ENCODE peak calls at places on chromosomes 5 and 9, in ten cellular contexts. Q, C, Y, D, P, I, E, A, O and M are unnamed samples.

GRCh38 chr9:34884732-34885131 is 73.4 kb upstream of the PHF24 start:
- DNase-seq in Q (no peak), C (no peak), Y (peak; percentile 52), D (no peak), P (no peak), I (peak; percentile 37), E (no peak), A (no peak), O (no peak), M (peak; percentile 7)

GRCh38 chr9:127330501-127330900 is 65.9 kb downstream of the GARNL3 start:
- DNase-seq in Q (no peak), C (no peak), Y (no peak), D (no peak), P (no peak), I (no peak), E (no peak), A (no peak), O (no peak), M (no peak)

GRCh38 chr5:50969207-50970145 is 303.0 kb downstream of the PARP8 start:
- DNase-seq in Q (no peak), C (no peak), Y (no peak), D (peak; percentile 62), P (no peak), I (no peak), E (peak; percentile 60), A (no peak), O (no peak), M (no peak)

GRCh38 chr9:127980056-127980705 is 608 bp downstream of the EEIG1 start:
- DNase-seq in Q (no peak), C (no peak), Y (no peak), D (peak; percentile 79), P (no peak), I (peak; percentile 50), E (peak; percentile 69), A (no peak), O (no peak), M (no peak)

GRCh38 chr9:95757026-95757425 is 118.5 kb upstream of the ERCC6L2 start:
- DNase-seq in Q (peak; percentile 78), C (no peak), Y (peak; percentile 63), D (no peak), P (peak; percentile 95), I (no peak), E (no peak), A (no peak), O (no peak), M (no peak)

GRCh38 chr9:72997387-72997995 is 44.6 kb upstream of the ALDH1A1 start:
- DNase-seq in Q (no peak), C (no peak), Y (no peak), D (no peak), P (no peak), I (no peak), E (no peak), A (no peak), O (no peak), M (no peak)

GRCh38 chr9:137492464-137493162 is 33.5 kb upstream of the NSMF start:
- DNase-seq in Q (no peak), C (no peak), Y (no peak), D (no peak), P (no peak), I (peak; percentile 26), E (peak; percentile 73), A (no peak), O (no peak), M (no peak)

GRCh38 chr5:73448451-73449136 is at the start of gene FOXD1:
- DNase-seq in Q (peak; percentile 97), C (peak; percentile 86), Y (peak; percentile 63), D (peak; percentile 90), P (peak; percentile 87), I (peak; percentile 72), E (peak; percentile 91), A (peak; percentile 96), O (no peak), M (no peak)

GRCh38 chr9:76269789-76270188 is 124.4 kb downstream of the RFK start:
- DNase-seq in Q (peak; percentile 60), C (no peak), Y (peak; percentile 91), D (no peak), P (peak; percentile 28), I (no peak), E (no peak), A (no peak), O (no peak), M (no peak)

GRCh38 chr9:70639853-70640814 is 225.7 kb upstream of the KLF9 start:
- DNase-seq in Q (peak; percentile 60), C (no peak), Y (peak; percentile 44), D (peak; percentile 77), P (peak; percentile 81), I (peak; percentile 40), E (peak; percentile 86), A (peak; percentile 40), O (peak; percentile 39), M (no peak)

GRCh38 chr9:35972093-35972492 is 14.1 kb upstream of the OR2S2 start:
- DNase-seq in Q (no peak), C (no peak), Y (no peak), D (peak; percentile 58), P (no peak), I (no peak), E (peak; percentile 70), A (no peak), O (no peak), M (no peak)

GRCh38 chr5:171157233-171157632 is 151.8 kb upstream of the TLX3 start:
- DNase-seq in Q (no peak), C (no peak), Y (peak; percentile 62), D (no peak), P (no peak), I (no peak), E (no peak), A (no peak), O (no peak), M (no peak)

GRCh38 chr5:171155621-171156020 is 153.4 kb upstream of the TLX3 start:
- DNase-seq in Q (peak; percentile 38), C (no peak), Y (peak; percentile 71), D (no peak), P (peak; percentile 38), I (no peak), E (no peak), A (peak; percentile 24), O (no peak), M (no peak)

GRCh38 chr5:171149772-171150171 is 159.3 kb upstream of the TLX3 start:
- DNase-seq in Q (no peak), C (no peak), Y (no peak), D (no peak), P (no peak), I (peak; percentile 0), E (no peak), A (no peak), O (no peak), M (no peak)

GRCh38 chr5:171149333-171149732 is 159.7 kb upstream of the TLX3 start:
- DNase-seq in Q (no peak), C (no peak), Y (no peak), D (no peak), P (no peak), I (peak; percentile 19), E (no peak), A (no peak), O (no peak), M (no peak)

DNA sequence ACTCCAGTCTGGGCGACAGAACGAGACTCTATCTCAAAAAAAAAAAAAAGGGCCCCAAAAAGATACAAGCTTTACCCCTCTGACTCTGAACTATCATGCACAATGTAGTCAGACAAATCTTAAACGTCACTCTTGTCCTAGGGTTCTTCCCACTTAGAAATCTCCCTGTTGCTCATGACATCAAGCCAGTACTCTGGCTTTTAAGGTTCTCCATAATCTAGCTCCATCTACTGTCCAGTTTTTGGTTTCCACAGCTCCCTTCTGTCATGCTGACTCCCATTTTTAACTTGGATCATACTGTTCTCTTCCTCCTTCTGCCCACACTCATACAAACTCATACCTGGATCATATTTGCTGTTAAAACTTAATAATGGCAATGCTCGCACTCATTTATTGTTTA is 156.7 kb upstream of the TLX3 start:
- DNase-seq in Q (peak; percentile 54), C (no peak), Y (peak; percentile 52), D (peak; percentile 6), P (peak; percentile 32), I (no peak), E (no peak), A (peak; percentile 14), O (no peak), M (no peak)
- TF ChIP-seq CTCF in Q (peak; percentile 47), C (no peak), Y (peak; percentile 45), D (peak; percentile 24), P (peak; percentile 25), I (no peak), E (no peak), A (peak; percentile 44), O (no peak), M (no peak)

DNA sequence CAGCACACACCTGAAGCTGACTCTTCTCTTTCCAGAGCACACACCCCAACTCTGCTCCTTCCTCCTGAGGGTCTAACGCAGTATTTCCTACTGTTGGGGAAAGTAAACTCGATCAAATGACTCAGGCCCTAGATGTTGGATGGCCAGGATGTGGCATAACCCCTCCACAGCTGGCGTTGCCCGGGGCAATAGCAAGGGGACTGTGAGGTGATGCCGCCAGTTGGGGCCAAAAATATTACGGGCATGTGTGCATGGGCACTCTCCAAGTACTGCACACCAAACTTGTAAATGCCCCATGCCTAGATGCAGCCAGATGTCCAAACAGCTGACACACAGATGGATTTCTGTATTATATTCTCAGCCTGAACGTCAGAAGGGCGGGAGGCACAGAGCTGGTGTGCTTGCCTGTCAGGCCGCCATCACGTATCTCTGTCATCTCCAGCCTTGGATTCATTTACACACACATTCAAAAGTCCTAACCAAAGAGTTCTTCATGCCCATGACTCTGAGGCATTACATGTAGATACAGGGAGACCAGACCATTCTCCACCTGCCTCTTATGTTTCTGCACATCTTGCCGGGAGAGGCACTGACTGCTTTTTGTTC is 201.1 kb upstream of the ADAMTS16 start:
- DNase-seq in Q (no peak), C (no peak), Y (no peak), D (no peak), P (no peak), I (no peak), E (no peak), A (no peak), O (no peak), M (no peak)
- H3K4me3 ChIP-seq in Q (no peak overlapping the region), C (no peak overlapping the region), Y (no peak overlapping the region), D (no peak overlapping the region), P (no peak overlapping the region), I (no peak overlapping the region), E (no peak overlapping the region), A (no peak overlapping the region), O (no peak overlapping the region), M (no peak overlapping the region)

DNA sequence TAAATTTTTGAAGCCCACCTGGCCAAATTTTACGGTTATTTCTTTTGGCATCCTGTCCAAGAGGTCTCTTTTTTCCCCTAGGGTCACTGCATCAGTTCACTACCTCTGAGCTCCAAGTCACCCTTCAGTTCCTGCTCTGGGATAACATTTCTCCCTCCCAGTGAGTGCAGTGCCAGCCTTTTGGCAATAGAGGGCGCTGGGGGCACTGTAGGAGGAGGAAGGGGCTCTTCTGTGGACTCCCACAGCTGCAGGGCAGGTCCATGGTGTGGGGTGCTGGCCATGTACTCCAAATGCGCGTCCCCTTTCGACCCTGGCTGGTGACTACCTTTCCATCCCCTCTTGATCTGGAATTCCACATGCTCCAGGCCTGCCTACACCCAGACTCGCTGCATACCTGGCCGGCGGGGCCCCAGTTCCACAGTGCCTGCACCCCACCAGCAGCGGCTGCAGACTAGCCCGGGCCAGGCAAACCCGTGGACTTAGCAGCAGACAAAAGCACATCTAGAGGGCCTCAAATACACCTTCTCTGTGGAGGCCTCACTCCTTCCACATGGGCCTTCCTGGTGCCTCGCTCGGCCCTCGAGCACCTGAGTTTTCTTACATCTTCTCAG is 20.3 kb upstream of the NINJ1 start:
- DNase-seq in Q (no peak), C (no peak), Y (no peak), D (peak; percentile 84), P (peak; percentile 23), I (no peak), E (peak; percentile 86), A (no peak), O (no peak), M (no peak)
- TF ChIP-seq CTCF in Q (peak; percentile 44), C (peak; percentile 19), Y (peak; percentile 60), D (peak; percentile 83), P (peak; percentile 65), I (peak; percentile 57), E (peak; percentile 94), A (peak; percentile 58), O (peak; percentile 62), M (peak; percentile 64)

GRCh38 chr5:17004441-17005086 is 68.5 kb upstream of the MYO10 start:
- DNase-seq in Q (no peak), C (no peak), Y (no peak), D (no peak), P (no peak), I (no peak), E (no peak), A (no peak), O (no peak), M (no peak)
- H3K4me3 ChIP-seq in Q (no peak overlapping the region), C (no peak overlapping the region), Y (no peak overlapping the region), D (no peak overlapping the region), P (no peak overlapping the region), I (no peak overlapping the region), E (no peak overlapping the region), A (no peak overlapping the region), O (peak overlapping the region; percentile 10), M (no peak overlapping the region)